ENCODE peak calls at places on chromosomes 16 and 17, in four cellular contexts. G, E, M and A are unnamed samples.

GRCh38 chr16:86089986-86090385 is 191.0 kb downstream of the IRF8 start:
- DNase-seq in G (no peak), E (no peak), M (no peak), A (no peak)

GRCh38 chr16:84839956-84840355 is 20.2 kb downstream of the CRISPLD2 start:
- DNase-seq in G (no peak), E (no peak), M (no peak), A (no peak)

GRCh38 chr16:30649725-30650368 is 913 bp upstream of the PRR14 start:
- DNase-seq in G (no peak), E (peak), M (peak), A (no peak)

GRCh38 chr17:82007495-82008257 is 15.0 kb downstream of the CENPX start:
- DNase-seq in G (no peak), E (no peak), M (no peak), A (no peak)

GRCh38 chr17:79627766-79628690 is 17.2 kb upstream of the RBFOX3 start:
- DNase-seq in G (no peak), E (no peak), M (no peak), A (no peak)

GRCh38 chr16:476039-476438 is 50.6 kb downstream of the RAB11FIP3 start:
- DNase-seq in G (peak), E (no peak), M (no peak), A (no peak)

GRCh38 chr17:37849617-37849972 is 74.6 kb upstream of the TBC1D3K start:
- DNase-seq in G (no peak), E (no peak), M (no peak), A (no peak)

GRCh38 chr16:31475949-31476304 is 4.0 kb downstream of the TGFB1I1 start:
- DNase-seq in G (no peak), E (no peak), M (no peak), A (no peak)

GRCh38 chr16:84950906-84951305 is 60.4 kb downstream of the ZDHHC7 start:
- DNase-seq in G (peak), E (no peak), M (peak), A (no peak)

GRCh38 chr17:72587156-72587555 is 466.3 kb downstream of the SOX9 start:
- DNase-seq in G (no peak), E (no peak), M (no peak), A (no peak)

GRCh38 chr17:75749545-75750389 is 15.2 kb downstream of the GALK1 start:
- DNase-seq in G (peak), E (peak), M (peak), A (peak)

GRCh38 chr16:64475627-64476351 is 646.1 kb downstream of the CDH11 start:
- DNase-seq in G (no peak), E (no peak), M (no peak), A (no peak)

GRCh38 chr16:66927918-66928649 is 2.7 kb upstream of the RRAD start:
- DNase-seq in G (no peak), E (no peak), M (no peak), A (no peak)

GRCh38 chr16:17364319-17365210 is 106.2 kb downstream of the XYLT1 start:
- DNase-seq in G (peak), E (no peak), M (peak), A (no peak)

GRCh38 chr17:63932721-63933120 is 590 bp upstream of the CD79B start:
- DNase-seq in G (no peak), E (no peak), M (no peak), A (no peak)

GRCh38 chr16:88939814-88940195 is 37.2 kb downstream of the CBFA2T3 start:
- DNase-seq in G (no peak), E (no peak), M (no peak), A (no peak)

GRCh38 chr17:8975091-8975707 is 9.7 kb upstream of the PIK3R5 start:
- DNase-seq in G (no peak), E (no peak), M (no peak), A (no peak)

GRCh38 chr16:20084624-20085226 is 11.0 kb upstream of the GPR139 start:
- DNase-seq in G (no peak), E (no peak), M (no peak), A (no peak)

GRCh38 chr17:53719229-53719628 is 103.5 kb upstream of the KIF2B start:
- DNase-seq in G (no peak), E (no peak), M (no peak), A (no peak)

GRCh38 chr16:77234611-77235010 is 35.4 kb downstream of the SYCE1L start:
- DNase-seq in G (peak), E (no peak), M (no peak), A (no peak)

GRCh38 chr17:40819528-40820125 is 2.8 kb downstream of the KRT10 start:
- DNase-seq in G (peak), E (no peak), M (no peak), A (peak)